ENCODE peak calls at places on chromosomes 2 and 18, in six cellular contexts. One of them, this sample, is unnamed.

GRCh38 chr2:171811229-171811628 is 82.8 kb downstream of the SLC25A12 start:
- DNase-seq in CD8-positive, alpha-beta T cell: no peak
- DNase-seq in neuronal stem cell: no peak
- DNase-seq in CD8-positive, alpha-beta memory T cell: no peak
- DNase-seq in heart left ventricle: no peak
- DNase-seq in neural progenitor cell: peak
- DNase-seq in this sample: no peak

GRCh38 chr18:35087726-35088125 is 46.5 kb downstream of the MAPRE2 start:
- DNase-seq in CD8-positive, alpha-beta T cell: no peak
- DNase-seq in neuronal stem cell: no peak
- DNase-seq in CD8-positive, alpha-beta memory T cell: no peak
- DNase-seq in heart left ventricle: no peak
- DNase-seq in neural progenitor cell: no peak
- DNase-seq in this sample: no peak

GRCh38 chr18:48934708-48935432 is 15.9 kb downstream of the SMAD7 start:
- DNase-seq in CD8-positive, alpha-beta T cell: no peak
- DNase-seq in neuronal stem cell: no peak
- DNase-seq in CD8-positive, alpha-beta memory T cell: peak
- DNase-seq in heart left ventricle: peak
- DNase-seq in neural progenitor cell: no peak
- DNase-seq in this sample: no peak

GRCh38 chr2:238916176-238916874 is 68.4 kb downstream of the TWIST2 start:
- DNase-seq in CD8-positive, alpha-beta T cell: no peak
- DNase-seq in neuronal stem cell: no peak
- DNase-seq in CD8-positive, alpha-beta memory T cell: peak
- DNase-seq in heart left ventricle: no peak
- DNase-seq in neural progenitor cell: no peak
- DNase-seq in this sample: no peak

GRCh38 chr2:54090521-54091117 is 24.8 kb upstream of the ACYP2 start:
- DNase-seq in CD8-positive, alpha-beta T cell: no peak
- DNase-seq in neuronal stem cell: no peak
- DNase-seq in CD8-positive, alpha-beta memory T cell: no peak
- DNase-seq in heart left ventricle: no peak
- DNase-seq in neural progenitor cell: no peak
- DNase-seq in this sample: no peak

GRCh38 chr2:199977984-199978415 is 22.6 kb downstream of the MAIP1 start:
- DNase-seq in CD8-positive, alpha-beta T cell: no peak
- DNase-seq in neuronal stem cell: no peak
- DNase-seq in CD8-positive, alpha-beta memory T cell: no peak
- DNase-seq in heart left ventricle: no peak
- DNase-seq in neural progenitor cell: no peak
- DNase-seq in this sample: no peak

GRCh38 chr18:74252032-74252380 is 39.8 kb downstream of the CYB5A start:
- DNase-seq in CD8-positive, alpha-beta T cell: no peak
- DNase-seq in neuronal stem cell: no peak
- DNase-seq in CD8-positive, alpha-beta memory T cell: no peak
- DNase-seq in heart left ventricle: no peak
- DNase-seq in neural progenitor cell: no peak
- DNase-seq in this sample: peak

GRCh38 chr2:204654679-204655078 is 109.4 kb downstream of the PARD3B start:
- DNase-seq in CD8-positive, alpha-beta T cell: no peak
- DNase-seq in neuronal stem cell: no peak
- DNase-seq in CD8-positive, alpha-beta memory T cell: no peak
- DNase-seq in heart left ventricle: no peak
- DNase-seq in neural progenitor cell: no peak
- DNase-seq in this sample: no peak

GRCh38 chr2:58539973-58540372 is 298.8 kb upstream of the FANCL start:
- DNase-seq in CD8-positive, alpha-beta T cell: no peak
- DNase-seq in neuronal stem cell: peak
- DNase-seq in CD8-positive, alpha-beta memory T cell: no peak
- DNase-seq in heart left ventricle: no peak
- DNase-seq in neural progenitor cell: peak
- DNase-seq in this sample: no peak

GRCh38 chr18:3984163-3984757 is 470.8 kb downstream of the DLGAP1 start:
- DNase-seq in CD8-positive, alpha-beta T cell: no peak
- DNase-seq in neuronal stem cell: no peak
- DNase-seq in CD8-positive, alpha-beta memory T cell: no peak
- DNase-seq in heart left ventricle: no peak
- DNase-seq in neural progenitor cell: no peak
- DNase-seq in this sample: no peak

GRCh38 chr2:62407401-62407800 is 98.6 kb downstream of the TMEM17 start:
- DNase-seq in CD8-positive, alpha-beta T cell: no peak
- DNase-seq in neuronal stem cell: no peak
- DNase-seq in CD8-positive, alpha-beta memory T cell: no peak
- DNase-seq in heart left ventricle: no peak
- DNase-seq in neural progenitor cell: no peak
- DNase-seq in this sample: no peak

GRCh38 chr2:85607268-85608215 is 4.3 kb downstream of the C2orf68 start:
- DNase-seq in CD8-positive, alpha-beta T cell: no peak
- DNase-seq in neuronal stem cell: no peak
- DNase-seq in CD8-positive, alpha-beta memory T cell: no peak
- DNase-seq in heart left ventricle: no peak
- DNase-seq in neural progenitor cell: no peak
- DNase-seq in this sample: no peak

GRCh38 chr2:69945900-69946299 is 15.5 kb downstream of the ASPRV1 start:
- DNase-seq in CD8-positive, alpha-beta T cell: no peak
- DNase-seq in neuronal stem cell: no peak
- DNase-seq in CD8-positive, alpha-beta memory T cell: no peak
- DNase-seq in heart left ventricle: no peak
- DNase-seq in neural progenitor cell: no peak
- DNase-seq in this sample: no peak

GRCh38 chr18:25604231-25604908 is 252.4 kb upstream of the ZNF521 start:
- DNase-seq in CD8-positive, alpha-beta T cell: no peak
- DNase-seq in neuronal stem cell: no peak
- DNase-seq in CD8-positive, alpha-beta memory T cell: no peak
- DNase-seq in heart left ventricle: no peak
- DNase-seq in neural progenitor cell: no peak
- DNase-seq in this sample: no peak

GRCh38 chr2:174888136-174888535 is 117.0 kb downstream of the CHN1 start:
- DNase-seq in CD8-positive, alpha-beta T cell: no peak
- DNase-seq in neuronal stem cell: no peak
- DNase-seq in CD8-positive, alpha-beta memory T cell: no peak
- DNase-seq in heart left ventricle: no peak
- DNase-seq in neural progenitor cell: no peak
- DNase-seq in this sample: no peak

GRCh38 chr2:60463249-60463648 is 90.2 kb downstream of the BCL11A start:
- DNase-seq in CD8-positive, alpha-beta T cell: no peak
- DNase-seq in neuronal stem cell: no peak
- DNase-seq in CD8-positive, alpha-beta memory T cell: no peak
- DNase-seq in heart left ventricle: no peak
- DNase-seq in neural progenitor cell: no peak
- DNase-seq in this sample: no peak

GRCh38 chr2:148391324-148391723 is 253.2 kb upstream of the EPC2 start:
- DNase-seq in CD8-positive, alpha-beta T cell: no peak
- DNase-seq in neuronal stem cell: no peak
- DNase-seq in CD8-positive, alpha-beta memory T cell: no peak
- DNase-seq in heart left ventricle: no peak
- DNase-seq in neural progenitor cell: no peak
- DNase-seq in this sample: no peak

GRCh38 chr18:57792741-57793629 is 10.1 kb downstream of the ATP8B1 start:
- DNase-seq in CD8-positive, alpha-beta T cell: no peak
- DNase-seq in neuronal stem cell: no peak
- DNase-seq in CD8-positive, alpha-beta memory T cell: no peak
- DNase-seq in heart left ventricle: no peak
- DNase-seq in neural progenitor cell: no peak
- DNase-seq in this sample: no peak

GRCh38 chr2:99863236-99863913 is 279.0 kb downstream of the AFF3 start:
- DNase-seq in CD8-positive, alpha-beta T cell: no peak
- DNase-seq in neuronal stem cell: no peak
- DNase-seq in CD8-positive, alpha-beta memory T cell: no peak
- DNase-seq in heart left ventricle: no peak
- DNase-seq in neural progenitor cell: no peak
- DNase-seq in this sample: no peak

GRCh38 chr2:161436411-161436810 is 20.3 kb downstream of the TBR1 start:
- DNase-seq in CD8-positive, alpha-beta T cell: no peak
- DNase-seq in neuronal stem cell: no peak
- DNase-seq in CD8-positive, alpha-beta memory T cell: no peak
- DNase-seq in heart left ventricle: no peak
- DNase-seq in neural progenitor cell: no peak
- DNase-seq in this sample: no peak

GRCh38 chr2:9135804-9136558 is 70.6 kb upstream of the ASAP2 start:
- DNase-seq in CD8-positive, alpha-beta T cell: no peak
- DNase-seq in neuronal stem cell: no peak
- DNase-seq in CD8-positive, alpha-beta memory T cell: no peak
- DNase-seq in heart left ventricle: no peak
- DNase-seq in neural progenitor cell: no peak
- DNase-seq in this sample: no peak

GRCh38 chr2:189144700-189145211 is 34.8 kb downstream of the COL5A2 start:
- DNase-seq in CD8-positive, alpha-beta T cell: no peak
- DNase-seq in neuronal stem cell: no peak
- DNase-seq in CD8-positive, alpha-beta memory T cell: no peak
- DNase-seq in heart left ventricle: no peak
- DNase-seq in neural progenitor cell: no peak
- DNase-seq in this sample: no peak

GRCh38 chr2:68251855-68252406 is 401 bp downstream of the PPP3R1 start:
- DNase-seq in CD8-positive, alpha-beta T cell: peak
- DNase-seq in neuronal stem cell: peak
- DNase-seq in CD8-positive, alpha-beta memory T cell: peak
- DNase-seq in heart left ventricle: peak
- DNase-seq in neural progenitor cell: peak
- DNase-seq in this sample: peak

GRCh38 chr2:121038831-121039230 is 246.2 kb downstream of the TFCP2L1 start:
- DNase-seq in CD8-positive, alpha-beta T cell: peak
- DNase-seq in neuronal stem cell: no peak
- DNase-seq in CD8-positive, alpha-beta memory T cell: no peak
- DNase-seq in heart left ventricle: no peak
- DNase-seq in neural progenitor cell: no peak
- DNase-seq in this sample: no peak

GRCh38 chr18:79615091-79615490 is 64.5 kb upstream of the CTDP1 start:
- DNase-seq in CD8-positive, alpha-beta T cell: no peak
- DNase-seq in neuronal stem cell: no peak
- DNase-seq in CD8-positive, alpha-beta memory T cell: no peak
- DNase-seq in heart left ventricle: no peak
- DNase-seq in neural progenitor cell: no peak
- DNase-seq in this sample: peak

GRCh38 chr18:79614211-79615028 is 65.2 kb upstream of the CTDP1 start:
- DNase-seq in CD8-positive, alpha-beta T cell: no peak
- DNase-seq in neuronal stem cell: no peak
- DNase-seq in CD8-positive, alpha-beta memory T cell: peak
- DNase-seq in heart left ventricle: no peak
- DNase-seq in neural progenitor cell: no peak
- DNase-seq in this sample: peak

GRCh38 chr18:79611040-79611681 is 68.4 kb upstream of the CTDP1 start:
- DNase-seq in CD8-positive, alpha-beta T cell: no peak
- DNase-seq in neuronal stem cell: no peak
- DNase-seq in CD8-positive, alpha-beta memory T cell: no peak
- DNase-seq in heart left ventricle: no peak
- DNase-seq in neural progenitor cell: no peak
- DNase-seq in this sample: peak

GRCh38 chr18:79612291-79613108 is 67.1 kb upstream of the CTDP1 start:
- DNase-seq in CD8-positive, alpha-beta T cell: no peak
- DNase-seq in neuronal stem cell: no peak
- DNase-seq in CD8-positive, alpha-beta memory T cell: no peak
- DNase-seq in heart left ventricle: no peak
- DNase-seq in neural progenitor cell: no peak
- DNase-seq in this sample: peak

GRCh38 chr18:79613186-79613931 is 66.2 kb upstream of the CTDP1 start:
- DNase-seq in CD8-positive, alpha-beta T cell: no peak
- DNase-seq in neuronal stem cell: no peak
- DNase-seq in CD8-positive, alpha-beta memory T cell: no peak
- DNase-seq in heart left ventricle: no peak
- DNase-seq in neural progenitor cell: no peak
- DNase-seq in this sample: peak
- H3K4me3 ChIP-seq in CD8-positive, alpha-beta T cell: no peak
- H3K4me3 ChIP-seq in neuronal stem cell: no peak
- H3K4me3 ChIP-seq in CD8-positive, alpha-beta memory T cell: no peak
- H3K4me3 ChIP-seq in heart left ventricle: no peak
- H3K4me3 ChIP-seq in neural progenitor cell: no peak
- H3K4me3 ChIP-seq in this sample: no peak

GRCh38 chr18:6951336-6952090 is 166.1 kb downstream of the LAMA1 start:
- DNase-seq in CD8-positive, alpha-beta T cell: no peak
- DNase-seq in neuronal stem cell: peak
- DNase-seq in CD8-positive, alpha-beta memory T cell: no peak
- DNase-seq in heart left ventricle: no peak
- DNase-seq in neural progenitor cell: peak
- DNase-seq in this sample: no peak
- H3K27ac ChIP-seq in CD8-positive, alpha-beta T cell: no peak
- H3K27ac ChIP-seq in neuronal stem cell: no peak
- H3K27ac ChIP-seq in CD8-positive, alpha-beta memory T cell: no peak
- H3K27ac ChIP-seq in heart left ventricle: no peak
- H3K27ac ChIP-seq in neural progenitor cell: peak
- H3K27ac ChIP-seq in this sample: no peak

GRCh38 chr2:25275575-25275965 is 66.2 kb downstream of the DNMT3A start:
- DNase-seq in CD8-positive, alpha-beta T cell: no peak
- DNase-seq in neuronal stem cell: no peak
- DNase-seq in CD8-positive, alpha-beta memory T cell: no peak
- DNase-seq in heart left ventricle: no peak
- DNase-seq in neural progenitor cell: no peak
- DNase-seq in this sample: no peak

GRCh38 chr2:25274868-25275574 is 66.7 kb downstream of the DNMT3A start:
- DNase-seq in CD8-positive, alpha-beta T cell: peak
- DNase-seq in neuronal stem cell: no peak
- DNase-seq in CD8-positive, alpha-beta memory T cell: peak
- DNase-seq in heart left ventricle: peak
- DNase-seq in neural progenitor cell: no peak
- DNase-seq in this sample: no peak

GRCh38 chr2:25270061-25270460 is 71.7 kb downstream of the DNMT3A start:
- DNase-seq in CD8-positive, alpha-beta T cell: no peak
- DNase-seq in neuronal stem cell: no peak
- DNase-seq in CD8-positive, alpha-beta memory T cell: no peak
- DNase-seq in heart left ventricle: no peak
- DNase-seq in neural progenitor cell: peak
- DNase-seq in this sample: no peak

GRCh38 chr2:25276569-25277465 is 64.9 kb downstream of the DNMT3A start:
- DNase-seq in CD8-positive, alpha-beta T cell: peak
- DNase-seq in neuronal stem cell: no peak
- DNase-seq in CD8-positive, alpha-beta memory T cell: peak
- DNase-seq in heart left ventricle: peak
- DNase-seq in neural progenitor cell: peak
- DNase-seq in this sample: no peak

DNA sequence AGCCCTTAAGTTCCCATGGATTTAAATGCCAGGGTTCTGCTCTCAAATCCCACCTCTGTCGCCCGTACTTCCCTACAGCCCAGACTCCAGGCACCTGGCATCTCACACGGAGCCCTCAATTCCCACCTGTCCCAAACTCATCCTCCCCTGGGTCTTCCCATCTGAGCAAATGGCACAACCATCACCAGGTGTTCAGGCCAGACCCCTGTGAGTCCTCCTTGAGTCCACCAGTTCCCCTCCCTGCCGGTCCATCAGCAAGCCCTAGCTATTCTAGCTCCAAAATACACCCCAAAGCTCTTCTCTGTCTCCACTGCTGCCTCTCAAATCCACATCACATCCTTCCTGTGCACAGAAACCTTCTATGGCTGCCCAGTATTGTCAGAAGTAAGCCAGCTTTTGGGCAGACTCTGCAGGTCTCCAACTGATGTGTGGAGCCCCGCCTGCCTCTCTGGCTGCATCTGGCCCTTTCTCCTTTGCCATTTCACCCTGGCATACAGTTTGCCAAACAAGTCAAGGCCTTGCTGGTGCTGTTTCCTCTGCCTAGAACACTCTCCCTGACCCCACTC is 67.7 kb downstream of the DNMT3A start:
- DNase-seq in CD8-positive, alpha-beta T cell: no peak
- DNase-seq in neuronal stem cell: no peak
- DNase-seq in CD8-positive, alpha-beta memory T cell: no peak
- DNase-seq in heart left ventricle: peak
- DNase-seq in neural progenitor cell: no peak
- DNase-seq in this sample: no peak
- H3K4me3 ChIP-seq in CD8-positive, alpha-beta T cell: peak
- H3K4me3 ChIP-seq in neuronal stem cell: no peak
- H3K4me3 ChIP-seq in CD8-positive, alpha-beta memory T cell: peak
- H3K4me3 ChIP-seq in heart left ventricle: no peak
- H3K4me3 ChIP-seq in neural progenitor cell: no peak
- H3K4me3 ChIP-seq in this sample: no peak

GRCh38 chr18:50373531-50373930 is 1.3 kb upstream of the SKA1 start:
- DNase-seq in CD8-positive, alpha-beta T cell: no peak
- DNase-seq in neuronal stem cell: no peak
- DNase-seq in CD8-positive, alpha-beta memory T cell: no peak
- DNase-seq in heart left ventricle: no peak
- DNase-seq in neural progenitor cell: no peak
- DNase-seq in this sample: no peak
- H3K27ac ChIP-seq in CD8-positive, alpha-beta T cell: no peak
- H3K27ac ChIP-seq in neuronal stem cell: no peak
- H3K27ac ChIP-seq in CD8-positive, alpha-beta memory T cell: no peak
- H3K27ac ChIP-seq in heart left ventricle: no peak
- H3K27ac ChIP-seq in neural progenitor cell: no peak
- H3K27ac ChIP-seq in this sample: no peak

This sample was measured in suprapubic skin.